ENCODE peak calls at places on chromosome X, in five cellular contexts. One of them, this sample, is unnamed.

GRCh38 chrX:20418379-20418778 is 151.7 kb upstream of the RPS6KA3 start:
- DNase-seq in BJ: no peak
- DNase-seq in heart left ventricle: no peak
- DNase-seq in stimulated activated CD4-positive, alpha-beta T cell treated with anti-CD3 and anti-CD28 coated beads, Interleukin-12 subunit alpha, Interleukin-12 subunit beta, amount 100 ng/mL, for 4 hours: no peak
- DNase-seq in left colon: no peak
- DNase-seq in this sample: no peak

GRCh38 chrX:153621949-153622598 is 23.1 kb upstream of the CCNQ start:
- DNase-seq in BJ: no peak
- DNase-seq in heart left ventricle: no peak
- DNase-seq in stimulated activated CD4-positive, alpha-beta T cell treated with anti-CD3 and anti-CD28 coated beads, Interleukin-12 subunit alpha, Interleukin-12 subunit beta, amount 100 ng/mL, for 4 hours: no peak
- DNase-seq in left colon: peak
- DNase-seq in this sample: no peak

GRCh38 chrX:119247702-119248101 is 11.6 kb downstream of the PGRMC1 start:
- DNase-seq in BJ: no peak
- DNase-seq in heart left ventricle: no peak
- DNase-seq in stimulated activated CD4-positive, alpha-beta T cell treated with anti-CD3 and anti-CD28 coated beads, Interleukin-12 subunit alpha, Interleukin-12 subunit beta, amount 100 ng/mL, for 4 hours: no peak
- DNase-seq in left colon: no peak
- DNase-seq in this sample: no peak

GRCh38 chrX:1261285-1261684 is 7.3 kb upstream of the CSF2RA start:
- DNase-seq in BJ: no peak
- DNase-seq in heart left ventricle: no peak
- DNase-seq in stimulated activated CD4-positive, alpha-beta T cell treated with anti-CD3 and anti-CD28 coated beads, Interleukin-12 subunit alpha, Interleukin-12 subunit beta, amount 100 ng/mL, for 4 hours: no peak
- DNase-seq in left colon: no peak
- DNase-seq in this sample: no peak

GRCh38 chrX:48826135-48826875 is at the start of gene ERAS:
- DNase-seq in BJ: no peak
- DNase-seq in heart left ventricle: no peak
- DNase-seq in stimulated activated CD4-positive, alpha-beta T cell treated with anti-CD3 and anti-CD28 coated beads, Interleukin-12 subunit alpha, Interleukin-12 subunit beta, amount 100 ng/mL, for 4 hours: no peak
- DNase-seq in left colon: no peak
- DNase-seq in this sample: no peak

GRCh38 chrX:46595084-46595483 is 21.5 kb downstream of the CHST7 start:
- DNase-seq in BJ: no peak
- DNase-seq in heart left ventricle: no peak
- DNase-seq in stimulated activated CD4-positive, alpha-beta T cell treated with anti-CD3 and anti-CD28 coated beads, Interleukin-12 subunit alpha, Interleukin-12 subunit beta, amount 100 ng/mL, for 4 hours: no peak
- DNase-seq in left colon: no peak
- DNase-seq in this sample: no peak

GRCh38 chrX:57445046-57445445 is 146.8 kb upstream of the ZXDB start:
- DNase-seq in BJ: no peak
- DNase-seq in heart left ventricle: no peak
- DNase-seq in stimulated activated CD4-positive, alpha-beta T cell treated with anti-CD3 and anti-CD28 coated beads, Interleukin-12 subunit alpha, Interleukin-12 subunit beta, amount 100 ng/mL, for 4 hours: no peak
- DNase-seq in left colon: no peak
- DNase-seq in this sample: no peak

GRCh38 chrX:131895002-131895401 is 128.1 kb upstream of the STK26 start:
- DNase-seq in BJ: no peak
- DNase-seq in heart left ventricle: no peak
- DNase-seq in stimulated activated CD4-positive, alpha-beta T cell treated with anti-CD3 and anti-CD28 coated beads, Interleukin-12 subunit alpha, Interleukin-12 subunit beta, amount 100 ng/mL, for 4 hours: no peak
- DNase-seq in left colon: no peak
- DNase-seq in this sample: no peak

GRCh38 chrX:74446876-74447275 is 25.6 kb downstream of the SLC16A2 start:
- DNase-seq in BJ: no peak
- DNase-seq in heart left ventricle: no peak
- DNase-seq in stimulated activated CD4-positive, alpha-beta T cell treated with anti-CD3 and anti-CD28 coated beads, Interleukin-12 subunit alpha, Interleukin-12 subunit beta, amount 100 ng/mL, for 4 hours: no peak
- DNase-seq in left colon: no peak
- DNase-seq in this sample: no peak

GRCh38 chrX:115563633-115564182 is 2.7 kb downstream of the PLS3 start:
- DNase-seq in BJ: no peak
- DNase-seq in heart left ventricle: no peak
- DNase-seq in stimulated activated CD4-positive, alpha-beta T cell treated with anti-CD3 and anti-CD28 coated beads, Interleukin-12 subunit alpha, Interleukin-12 subunit beta, amount 100 ng/mL, for 4 hours: no peak
- DNase-seq in left colon: no peak
- DNase-seq in this sample: no peak

GRCh38 chrX:134907302-134907701 is 83.5 kb upstream of the SMIM10 start:
- DNase-seq in BJ: no peak
- DNase-seq in heart left ventricle: no peak
- DNase-seq in stimulated activated CD4-positive, alpha-beta T cell treated with anti-CD3 and anti-CD28 coated beads, Interleukin-12 subunit alpha, Interleukin-12 subunit beta, amount 100 ng/mL, for 4 hours: no peak
- DNase-seq in left colon: no peak
- DNase-seq in this sample: no peak

GRCh38 chrX:45324941-45325340 is 124.3 kb upstream of the DIPK2B start:
- DNase-seq in BJ: no peak
- DNase-seq in heart left ventricle: no peak
- DNase-seq in stimulated activated CD4-positive, alpha-beta T cell treated with anti-CD3 and anti-CD28 coated beads, Interleukin-12 subunit alpha, Interleukin-12 subunit beta, amount 100 ng/mL, for 4 hours: no peak
- DNase-seq in left colon: no peak
- DNase-seq in this sample: no peak

GRCh38 chrX:39845289-39845688 is 252.5 kb downstream of the BCOR start:
- DNase-seq in BJ: no peak
- DNase-seq in heart left ventricle: no peak
- DNase-seq in stimulated activated CD4-positive, alpha-beta T cell treated with anti-CD3 and anti-CD28 coated beads, Interleukin-12 subunit alpha, Interleukin-12 subunit beta, amount 100 ng/mL, for 4 hours: no peak
- DNase-seq in left colon: no peak
- DNase-seq in this sample: no peak

GRCh38 chrX:19889582-19890342 is 2.4 kb upstream of the SH3KBP1 start:
- DNase-seq in BJ: no peak
- DNase-seq in heart left ventricle: no peak
- DNase-seq in stimulated activated CD4-positive, alpha-beta T cell treated with anti-CD3 and anti-CD28 coated beads, Interleukin-12 subunit alpha, Interleukin-12 subunit beta, amount 100 ng/mL, for 4 hours: peak
- DNase-seq in left colon: no peak
- DNase-seq in this sample: no peak

GRCh38 chrX:46376246-46376885 is 168.9 kb downstream of the ZNF674 start:
- DNase-seq in BJ: no peak
- DNase-seq in heart left ventricle: no peak
- DNase-seq in stimulated activated CD4-positive, alpha-beta T cell treated with anti-CD3 and anti-CD28 coated beads, Interleukin-12 subunit alpha, Interleukin-12 subunit beta, amount 100 ng/mL, for 4 hours: peak
- DNase-seq in left colon: no peak
- DNase-seq in this sample: peak

GRCh38 chrX:137198040-137198439 is 164.2 kb upstream of the GPR101 start:
- DNase-seq in BJ: no peak
- DNase-seq in heart left ventricle: no peak
- DNase-seq in stimulated activated CD4-positive, alpha-beta T cell treated with anti-CD3 and anti-CD28 coated beads, Interleukin-12 subunit alpha, Interleukin-12 subunit beta, amount 100 ng/mL, for 4 hours: no peak
- DNase-seq in left colon: no peak
- DNase-seq in this sample: no peak

GRCh38 chrX:15822922-15823321 is 31.7 kb downstream of the AP1S2 start:
- DNase-seq in BJ: no peak
- DNase-seq in heart left ventricle: no peak
- DNase-seq in stimulated activated CD4-positive, alpha-beta T cell treated with anti-CD3 and anti-CD28 coated beads, Interleukin-12 subunit alpha, Interleukin-12 subunit beta, amount 100 ng/mL, for 4 hours: no peak
- DNase-seq in left colon: no peak
- DNase-seq in this sample: no peak

GRCh38 chrX:150062292-150063137 is 124.2 kb upstream of the EOLA2 start:
- DNase-seq in BJ: peak
- DNase-seq in heart left ventricle: peak
- DNase-seq in stimulated activated CD4-positive, alpha-beta T cell treated with anti-CD3 and anti-CD28 coated beads, Interleukin-12 subunit alpha, Interleukin-12 subunit beta, amount 100 ng/mL, for 4 hours: no peak
- DNase-seq in left colon: no peak
- DNase-seq in this sample: peak

GRCh38 chrX:22800806-22801205 is 199.0 kb upstream of the DDX53 start:
- DNase-seq in BJ: peak
- DNase-seq in heart left ventricle: no peak
- DNase-seq in stimulated activated CD4-positive, alpha-beta T cell treated with anti-CD3 and anti-CD28 coated beads, Interleukin-12 subunit alpha, Interleukin-12 subunit beta, amount 100 ng/mL, for 4 hours: no peak
- DNase-seq in left colon: no peak
- DNase-seq in this sample: no peak

GRCh38 chrX:370244-370962 is 16.3 kb downstream of the PPP2R3B start:
- DNase-seq in BJ: no peak
- DNase-seq in heart left ventricle: peak
- DNase-seq in stimulated activated CD4-positive, alpha-beta T cell treated with anti-CD3 and anti-CD28 coated beads, Interleukin-12 subunit alpha, Interleukin-12 subunit beta, amount 100 ng/mL, for 4 hours: no peak
- DNase-seq in left colon: no peak
- DNase-seq in this sample: no peak